ENCODE peak calls at places on chromosomes 2 and 18, in five cellular contexts. O is lower lobe of right lung, D is HCEC 1CT, P is brain microvascular endothelial cell, S is EL. C is an unnamed sample.

GRCh38 chr2:195094330-195094729 is 562.7 kb upstream of the SLC39A10 start:
- DNase-seq in P (no peak), O (no peak), S (peak), D (peak), C (no peak)

GRCh38 chr2:25340340-25340886 is 1.3 kb downstream of the DNMT3A start:
- DNase-seq in O (peak), D (no peak), P (no peak), S (no peak), C (peak)

GRCh38 chr18:59996370-59996966 is 96.7 kb downstream of the PMAIP1 start:
- DNase-seq in O (no peak), D (peak), P (peak), S (peak), C (peak)

GRCh38 chr2:155266109-155266508 is 567.6 kb downstream of the KCNJ3 start:
- DNase-seq in P (no peak), S (no peak), O (no peak), D (no peak), C (peak)

GRCh38 chr2:149055751-149056150 is 17.3 kb downstream of the LYPD6B start:
- DNase-seq in S (peak), O (no peak), D (peak), P (no peak), C (no peak)

GRCh38 chr2:143176606-143177005 is 47.4 kb downstream of the ARHGAP15 start:
- DNase-seq in P (no peak), O (no peak), S (no peak), D (no peak), C (no peak)

GRCh38 chr2:219381448-219381847 is 6.3 kb downstream of the DNPEP start:
- DNase-seq in D (no peak), S (no peak), O (no peak), P (no peak), C (no peak)

GRCh38 chr18:13464432-13465125 is 246.0 kb downstream of the LDLRAD4 start:
- DNase-seq in O (peak), S (no peak), D (no peak), P (no peak), C (peak)

GRCh38 chr2:73979021-73979420 is 5.7 kb upstream of the TET3 start:
- DNase-seq in S (no peak), O (no peak), D (no peak), P (no peak), C (no peak)

GRCh38 chr2:212811036-212811805 is 272.6 kb upstream of the ERBB4 start:
- DNase-seq in O (no peak), P (no peak), D (peak), S (peak), C (no peak)

GRCh38 chr2:228728961-228729360 is 542.1 kb downstream of the PID1 start:
- DNase-seq in P (no peak), O (no peak), S (peak), D (no peak), C (no peak)

GRCh38 chr2:118981627-118982026 is 39.6 kb downstream of the MARCO start:
- DNase-seq in S (no peak), O (no peak), P (no peak), D (no peak), C (no peak)

GRCh38 chr2:61759718-61760117 is 94.1 kb downstream of the FAM161A start:
- DNase-seq in S (peak), D (peak), P (peak), O (no peak), C (peak)

GRCh38 chr2:207161247-207161646 is 4.5 kb downstream of the KLF7 start:
- DNase-seq in S (no peak), P (no peak), D (no peak), O (no peak), C (no peak)

GRCh38 chr2:106156305-106157288 is 37.5 kb downstream of the UXS1 start:
- DNase-seq in O (no peak), S (no peak), D (peak), P (no peak), C (no peak)

GRCh38 chr2:225889452-225889851 is 489.9 kb downstream of the NYAP2 start:
- DNase-seq in O (no peak), P (peak), S (peak), D (peak), C (no peak)

GRCh38 chr2:192888090-192888489 is 693.4 kb upstream of the TMEFF2 start:
- DNase-seq in D (no peak), O (no peak), P (no peak), S (no peak), C (no peak)

GRCh38 chr2:204538179-204539009 is 6.9 kb upstream of the PARD3B start:
- DNase-seq in S (peak), D (peak), P (peak), O (no peak), C (no peak)